ENCODE peak calls at places on chromosomes 13 and 19, in six cellular contexts. One of them, this sample, is unnamed.
A peak's percentile ranks its signal among the peaks of the same experiment; 100 is the strongest.

GRCh38 chr13:31477961-31478360 is 261.4 kb upstream of the RXFP2 start:
- DNase-seq in tibial nerve: no peak
- DNase-seq in BJ: peak; percentile 74
- DNase-seq in thoracic aorta: no peak
- DNase-seq in cardiac fibroblast: peak; percentile 21
- DNase-seq in breast epithelium: no peak
- DNase-seq in this sample: no peak

GRCh38 chr13:98746968-98747367 is 5.5 kb downstream of the SLC15A1 start:
- DNase-seq in tibial nerve: no peak
- DNase-seq in BJ: no peak
- DNase-seq in thoracic aorta: no peak
- DNase-seq in cardiac fibroblast: peak; percentile 55
- DNase-seq in breast epithelium: no peak
- DNase-seq in this sample: no peak

GRCh38 chr19:16830679-16831078 is 1.5 kb downstream of the SIN3B start:
- DNase-seq in tibial nerve: no peak
- DNase-seq in BJ: no peak
- DNase-seq in thoracic aorta: no peak
- DNase-seq in cardiac fibroblast: peak; percentile 43
- DNase-seq in breast epithelium: no peak
- DNase-seq in this sample: no peak

GRCh38 chr13:100029930-100030329 is 48.3 kb downstream of the ZIC2 start:
- DNase-seq in tibial nerve: no peak
- DNase-seq in BJ: no peak
- DNase-seq in thoracic aorta: no peak
- DNase-seq in cardiac fibroblast: no peak
- DNase-seq in breast epithelium: no peak
- DNase-seq in this sample: no peak

GRCh38 chr13:57784633-57785032 is 153.1 kb downstream of the PCDH17 start:
- DNase-seq in tibial nerve: no peak
- DNase-seq in BJ: no peak
- DNase-seq in thoracic aorta: no peak
- DNase-seq in cardiac fibroblast: no peak
- DNase-seq in breast epithelium: no peak
- DNase-seq in this sample: no peak

GRCh38 chr19:34662919-34663318 is 14.0 kb downstream of the SCGB2B2 start:
- DNase-seq in tibial nerve: no peak
- DNase-seq in BJ: no peak
- DNase-seq in thoracic aorta: no peak
- DNase-seq in cardiac fibroblast: peak; percentile 22
- DNase-seq in breast epithelium: no peak
- DNase-seq in this sample: peak; percentile 90

GRCh38 chr19:56966697-56967299 is 126.3 kb upstream of the PEG3 start:
- DNase-seq in tibial nerve: no peak
- DNase-seq in BJ: no peak
- DNase-seq in thoracic aorta: no peak
- DNase-seq in cardiac fibroblast: no peak
- DNase-seq in breast epithelium: no peak
- DNase-seq in this sample: no peak

GRCh38 chr13:98143157-98143553 is 261 bp downstream of the FARP1 start:
- DNase-seq in tibial nerve: no peak
- DNase-seq in BJ: no peak
- DNase-seq in thoracic aorta: no peak
- DNase-seq in cardiac fibroblast: peak; percentile 18
- DNase-seq in breast epithelium: no peak
- DNase-seq in this sample: no peak

GRCh38 chr19:18416778-18417249 is 2.4 kb upstream of the SSBP4 start:
- DNase-seq in tibial nerve: peak; percentile 92
- DNase-seq in BJ: no peak
- DNase-seq in thoracic aorta: peak; percentile 82
- DNase-seq in cardiac fibroblast: peak; percentile 92
- DNase-seq in breast epithelium: peak; percentile 89
- DNase-seq in this sample: peak; percentile 55

GRCh38 chr13:89227356-89227755 is 1556.2 kb downstream of the SLITRK5 start:
- DNase-seq in tibial nerve: no peak
- DNase-seq in BJ: no peak
- DNase-seq in thoracic aorta: no peak
- DNase-seq in cardiac fibroblast: no peak
- DNase-seq in breast epithelium: no peak
- DNase-seq in this sample: no peak

GRCh38 chr13:76764429-76764828 is 121.8 kb downstream of the KCTD12 start:
- DNase-seq in tibial nerve: peak; percentile 24
- DNase-seq in BJ: no peak
- DNase-seq in thoracic aorta: no peak
- DNase-seq in cardiac fibroblast: peak; percentile 90
- DNase-seq in breast epithelium: no peak
- DNase-seq in this sample: no peak

GRCh38 chr13:93714171-93714570 is 487.6 kb downstream of the GPC6 start:
- DNase-seq in tibial nerve: no peak
- DNase-seq in BJ: no peak
- DNase-seq in thoracic aorta: no peak
- DNase-seq in cardiac fibroblast: no peak
- DNase-seq in breast epithelium: no peak
- DNase-seq in this sample: no peak

GRCh38 chr19:15250635-15250993 is 18.4 kb upstream of the EPHX3 start:
- DNase-seq in tibial nerve: no peak
- DNase-seq in BJ: no peak
- DNase-seq in thoracic aorta: no peak
- DNase-seq in cardiac fibroblast: no peak
- DNase-seq in breast epithelium: no peak
- DNase-seq in this sample: no peak

GRCh38 chr13:93280688-93281087 is 54.1 kb downstream of the GPC6 start:
- DNase-seq in tibial nerve: no peak
- DNase-seq in BJ: no peak
- DNase-seq in thoracic aorta: no peak
- DNase-seq in cardiac fibroblast: no peak
- DNase-seq in breast epithelium: no peak
- DNase-seq in this sample: no peak

GRCh38 chr13:42561752-42562467 is 12.0 kb upstream of the TNFSF11 start:
- DNase-seq in tibial nerve: no peak
- DNase-seq in BJ: no peak
- DNase-seq in thoracic aorta: no peak
- DNase-seq in cardiac fibroblast: peak; percentile 69
- DNase-seq in breast epithelium: no peak
- DNase-seq in this sample: no peak

GRCh38 chr19:5053661-5054060 is 84.7 kb downstream of the KDM4B start:
- DNase-seq in tibial nerve: no peak
- DNase-seq in BJ: no peak
- DNase-seq in thoracic aorta: no peak
- DNase-seq in cardiac fibroblast: no peak
- DNase-seq in breast epithelium: no peak
- DNase-seq in this sample: no peak

GRCh38 chr13:45280751-45281634 is 60.0 kb downstream of the TPT1 start:
- DNase-seq in tibial nerve: peak; percentile 31
- DNase-seq in BJ: no peak
- DNase-seq in thoracic aorta: peak; percentile 16
- DNase-seq in cardiac fibroblast: peak; percentile 83
- DNase-seq in breast epithelium: peak; percentile 72
- DNase-seq in this sample: peak; percentile 15

GRCh38 chr13:52085416-52085815 is 43.5 kb downstream of the NEK5 start:
- DNase-seq in tibial nerve: no peak
- DNase-seq in BJ: peak; percentile 4
- DNase-seq in thoracic aorta: no peak
- DNase-seq in cardiac fibroblast: peak; percentile 78
- DNase-seq in breast epithelium: no peak
- DNase-seq in this sample: no peak

GRCh38 chr13:112024577-112024976 is 42.4 kb upstream of the SOX1 start:
- DNase-seq in tibial nerve: no peak
- DNase-seq in BJ: no peak
- DNase-seq in thoracic aorta: no peak
- DNase-seq in cardiac fibroblast: no peak
- DNase-seq in breast epithelium: no peak
- DNase-seq in this sample: no peak

GRCh38 chr13:20191902-20192469 is 752 bp downstream of the GJB2 start:
- DNase-seq in tibial nerve: no peak
- DNase-seq in BJ: no peak
- DNase-seq in thoracic aorta: no peak
- DNase-seq in cardiac fibroblast: no peak
- DNase-seq in breast epithelium: no peak
- DNase-seq in this sample: no peak

GRCh38 chr13:66262330-66262729 is 967.8 kb downstream of the PCDH9 start:
- DNase-seq in tibial nerve: no peak
- DNase-seq in BJ: no peak
- DNase-seq in thoracic aorta: no peak
- DNase-seq in cardiac fibroblast: no peak
- DNase-seq in breast epithelium: no peak
- DNase-seq in this sample: no peak

GRCh38 chr13:46523972-46524737 is 28.8 kb upstream of the LRCH1 start:
- DNase-seq in tibial nerve: no peak
- DNase-seq in BJ: no peak
- DNase-seq in thoracic aorta: no peak
- DNase-seq in cardiac fibroblast: peak; percentile 36
- DNase-seq in breast epithelium: no peak
- DNase-seq in this sample: no peak

GRCh38 chr19:28841531-28841930 is 371.4 kb downstream of the UQCRFS1 start:
- DNase-seq in tibial nerve: no peak
- DNase-seq in BJ: no peak
- DNase-seq in thoracic aorta: no peak
- DNase-seq in cardiac fibroblast: no peak
- DNase-seq in breast epithelium: no peak
- DNase-seq in this sample: no peak

GRCh38 chr13:60265566-60265965 is 101.8 kb upstream of the DIAPH3 start:
- DNase-seq in tibial nerve: no peak
- DNase-seq in BJ: no peak
- DNase-seq in thoracic aorta: no peak
- DNase-seq in cardiac fibroblast: no peak
- DNase-seq in breast epithelium: no peak
- DNase-seq in this sample: no peak

GRCh38 chr13:98083507-98083906 is 59.4 kb upstream of the FARP1 start:
- DNase-seq in tibial nerve: no peak
- DNase-seq in BJ: peak; percentile 92
- DNase-seq in thoracic aorta: no peak
- DNase-seq in cardiac fibroblast: peak; percentile 98
- DNase-seq in breast epithelium: no peak
- DNase-seq in this sample: no peak

GRCh38 chr19:5042556-5042955 is 73.6 kb downstream of the KDM4B start:
- DNase-seq in tibial nerve: no peak
- DNase-seq in BJ: no peak
- DNase-seq in thoracic aorta: no peak
- DNase-seq in cardiac fibroblast: no peak
- DNase-seq in breast epithelium: no peak
- DNase-seq in this sample: no peak

GRCh38 chr19:15304140-15304705 is 28.1 kb downstream of the BRD4 start:
- DNase-seq in tibial nerve: no peak
- DNase-seq in BJ: no peak
- DNase-seq in thoracic aorta: no peak
- DNase-seq in cardiac fibroblast: no peak
- DNase-seq in breast epithelium: no peak
- DNase-seq in this sample: no peak

GRCh38 chr19:296476-297225 is 5.4 kb upstream of the PLPP2 start:
- DNase-seq in tibial nerve: no peak
- DNase-seq in BJ: no peak
- DNase-seq in thoracic aorta: no peak
- DNase-seq in cardiac fibroblast: no peak
- DNase-seq in breast epithelium: no peak
- DNase-seq in this sample: no peak

GRCh38 chr13:106348032-106348431 is 187.4 kb downstream of the EFNB2 start:
- DNase-seq in tibial nerve: no peak
- DNase-seq in BJ: no peak
- DNase-seq in thoracic aorta: no peak
- DNase-seq in cardiac fibroblast: peak; percentile 58
- DNase-seq in breast epithelium: no peak
- DNase-seq in this sample: no peak
- H3K4me3 ChIP-seq in tibial nerve: no peak overlapping the region
- H3K4me3 ChIP-seq in BJ: no peak overlapping the region
- H3K4me3 ChIP-seq in thoracic aorta: no peak overlapping the region
- H3K4me3 ChIP-seq in cardiac fibroblast: no peak overlapping the region
- H3K4me3 ChIP-seq in breast epithelium: no peak overlapping the region
- H3K4me3 ChIP-seq in this sample: no peak overlapping the region

DNA sequence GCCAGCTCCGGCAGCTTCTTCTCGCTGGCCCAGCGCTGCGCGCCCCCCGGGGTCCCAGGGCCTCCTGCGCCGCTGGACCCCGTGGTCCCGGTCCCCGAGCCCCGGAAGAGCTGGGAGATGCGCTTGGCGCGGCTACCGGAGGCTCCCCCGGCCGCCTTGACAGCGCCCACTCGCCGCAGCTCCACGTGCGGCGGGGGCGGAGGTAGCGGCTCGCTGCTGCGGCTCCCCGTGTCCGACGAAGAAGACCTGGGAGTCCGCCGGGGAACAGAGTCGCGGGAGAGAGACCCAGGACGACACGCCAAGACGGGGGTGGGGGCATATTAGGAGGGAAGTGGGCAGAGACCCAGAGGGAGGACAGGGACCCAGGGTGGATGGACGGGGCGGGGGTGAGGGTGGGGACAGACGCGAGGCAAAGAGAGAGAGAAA is 997 bp downstream of the RASIP1 start:
- DNase-seq in tibial nerve: no peak
- DNase-seq in BJ: no peak
- DNase-seq in thoracic aorta: no peak
- DNase-seq in cardiac fibroblast: no peak
- DNase-seq in breast epithelium: no peak
- DNase-seq in this sample: no peak
- H3K4me3 ChIP-seq in tibial nerve: peak overlapping the region; percentile 61
- H3K4me3 ChIP-seq in BJ: peak overlapping the region; percentile 44
- H3K4me3 ChIP-seq in thoracic aorta: peak overlapping the region; percentile 79
- H3K4me3 ChIP-seq in cardiac fibroblast: peak overlapping the region; percentile 36
- H3K4me3 ChIP-seq in breast epithelium: peak overlapping the region; percentile 50
- H3K4me3 ChIP-seq in this sample: peak overlapping the region; percentile 38

DNA sequence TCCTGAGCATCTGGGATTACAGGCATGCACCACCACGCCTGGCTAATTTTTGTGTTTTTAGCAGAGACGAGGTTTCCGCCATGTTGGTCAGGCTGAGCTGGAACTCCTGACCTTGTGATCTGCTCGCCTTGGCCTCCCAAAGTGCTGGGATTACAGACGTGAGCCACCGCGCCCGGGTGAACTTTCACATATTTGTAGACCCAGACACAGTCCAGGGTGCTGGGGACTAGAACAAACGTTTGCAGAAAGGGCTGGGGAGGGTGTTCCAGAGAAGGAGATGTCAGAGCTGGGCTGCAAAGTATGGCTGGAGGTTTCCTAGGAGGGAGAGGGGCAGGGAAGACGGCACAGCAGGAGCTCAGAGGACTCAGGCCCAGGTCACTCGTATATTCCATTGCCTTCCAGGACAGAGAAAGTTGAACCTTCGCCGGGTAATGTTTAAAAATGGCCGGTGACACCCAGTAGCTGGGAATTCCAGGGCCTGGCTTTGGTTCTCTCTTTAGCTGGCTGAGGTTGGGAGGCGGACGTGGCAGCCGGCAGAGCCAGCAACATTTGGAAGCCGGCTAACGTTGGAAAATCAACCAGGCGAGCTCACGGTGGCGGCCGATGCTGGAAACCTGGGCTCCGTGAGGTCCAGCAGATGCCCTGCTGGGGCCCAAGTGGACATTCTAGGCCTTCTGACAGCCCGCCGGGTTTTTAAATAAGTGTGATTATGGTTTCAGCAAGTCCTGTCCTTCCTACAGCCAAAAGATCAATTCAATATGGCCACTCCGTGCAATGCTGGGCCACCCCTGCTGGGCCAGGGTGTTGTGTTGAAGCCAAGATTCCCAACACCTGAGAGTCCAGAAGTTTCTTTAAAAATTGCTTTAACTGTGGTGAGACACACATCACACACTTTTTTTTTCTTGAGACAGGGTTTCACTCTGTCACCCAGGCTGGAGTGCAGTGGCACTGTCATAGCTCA is 41.5 kb downstream of the NFIC start:
- DNase-seq in tibial nerve: no peak
- DNase-seq in BJ: no peak
- DNase-seq in thoracic aorta: no peak
- DNase-seq in cardiac fibroblast: no peak
- DNase-seq in breast epithelium: no peak
- DNase-seq in this sample: no peak
- H3K4me3 ChIP-seq in tibial nerve: no peak overlapping the region
- H3K4me3 ChIP-seq in BJ: no peak overlapping the region
- H3K4me3 ChIP-seq in thoracic aorta: peak overlapping the region; percentile 52
- H3K4me3 ChIP-seq in cardiac fibroblast: no peak overlapping the region
- H3K4me3 ChIP-seq in breast epithelium: no peak overlapping the region
- H3K4me3 ChIP-seq in this sample: no peak overlapping the region

GRCh38 chr13:73131247-73131646 is 72.4 kb downstream of the KLF5 start:
- DNase-seq in tibial nerve: no peak
- DNase-seq in BJ: no peak
- DNase-seq in thoracic aorta: no peak
- DNase-seq in cardiac fibroblast: no peak
- DNase-seq in breast epithelium: no peak
- DNase-seq in this sample: no peak
- H3K4me3 ChIP-seq in tibial nerve: no peak overlapping the region
- H3K4me3 ChIP-seq in BJ: no peak overlapping the region
- H3K4me3 ChIP-seq in thoracic aorta: no peak overlapping the region
- H3K4me3 ChIP-seq in cardiac fibroblast: no peak overlapping the region
- H3K4me3 ChIP-seq in breast epithelium: no peak overlapping the region
- H3K4me3 ChIP-seq in this sample: no peak overlapping the region